ENCODE peak calls at places on chromosome 2, in five cellular contexts. D is A673, J is nucleus accumbens, E is Right ventricle myocardium superior, Z is sigmoid colon. R is an unnamed sample.
A peak's percentile ranks its signal among the peaks of the same experiment; 100 is the strongest.

GRCh38 chr2:239499989-239500914 is 99.4 kb upstream of the HDAC4 start:
- DNase-seq in Z (no peak), J (no peak), D (no peak), E (no peak), R (no peak)

GRCh38 chr2:36975306-36975705 is 9.0 kb upstream of the STRN start:
- DNase-seq in J (no peak), E (no peak), Z (no peak), D (no peak), R (no peak)

GRCh38 chr2:207790898-207791297 is 21.2 kb upstream of the FZD5 start:
- DNase-seq in J (no peak), Z (no peak), D (no peak), E (no peak), R (no peak)

GRCh38 chr2:64692401-64692800 is 38.7 kb upstream of the SERTAD2 start:
- DNase-seq in J (no peak), E (no peak), D (no peak), Z (no peak), R (no peak)

GRCh38 chr2:118993392-118993752 is 51.4 kb downstream of the MARCO start:
- DNase-seq in Z (no peak), J (no peak), D (no peak), E (no peak), R (no peak)

GRCh38 chr2:62806231-62806630 is 100.7 kb downstream of the EHBP1 start:
- DNase-seq in D (no peak), J (no peak), E (no peak), Z (no peak), R (no peak)

GRCh38 chr2:42876280-42876840 is 84.0 kb upstream of the HAAO start:
- DNase-seq in J (no peak), E (no peak), Z (peak; percentile 76), D (no peak), R (no peak)

GRCh38 chr2:71530246-71530986 is 77.1 kb downstream of the DYSF start:
- DNase-seq in E (no peak), J (no peak), Z (peak; percentile 36), D (peak; percentile 75), R (peak; percentile 40)

GRCh38 chr2:8537572-8538155 is 144.2 kb upstream of the ID2 start:
- DNase-seq in E (no peak), D (no peak), Z (no peak), J (no peak), R (no peak)

GRCh38 chr2:206368484-206368883 is 74.8 kb upstream of the ADAM23 start:
- DNase-seq in J (no peak), D (no peak), Z (no peak), E (no peak), R (no peak)

GRCh38 chr2:111900859-111901258 is 2.5 kb downstream of the MERTK start:
- DNase-seq in J (no peak), Z (no peak), E (no peak), D (peak; percentile 80), R (peak; percentile 23)

GRCh38 chr2:113136828-113137775 is 9.7 kb downstream of the IL1RN start:
- DNase-seq in D (peak; percentile 46), E (no peak), J (no peak), Z (no peak), R (peak; percentile 16)

GRCh38 chr2:171523969-171524401 is 1.7 kb downstream of the CYBRD1 start:
- DNase-seq in E (no peak), J (no peak), D (no peak), Z (no peak), R (no peak)

GRCh38 chr2:216292886-216293291 is 79.4 kb downstream of the MARCHF4 start:
- DNase-seq in J (no peak), E (no peak), Z (no peak), D (peak; percentile 91), R (no peak)

GRCh38 chr2:9232886-9233285 is 26.3 kb downstream of the ASAP2 start:
- DNase-seq in J (no peak), E (no peak), Z (no peak), D (no peak), R (no peak)

GRCh38 chr2:129236601-129237000 is 742.9 kb upstream of the RAB6C start:
- DNase-seq in J (no peak), Z (no peak), E (no peak), D (no peak), R (no peak)

GRCh38 chr2:39487398-39488250 is 50.5 kb upstream of the MAP4K3 start:
- DNase-seq in E (no peak), J (no peak), D (no peak), Z (no peak), R (no peak)

GRCh38 chr2:109199790-109200189 is 70.8 kb downstream of the SH3RF3 start:
- DNase-seq in Z (no peak), E (no peak), J (no peak), D (no peak), R (no peak)

GRCh38 chr2:28544915-28545589 is 49.2 kb downstream of the PLB1 start:
- DNase-seq in Z (no peak), E (no peak), D (no peak), J (no peak), R (no peak)

GRCh38 chr2:30394096-30394495 is 53.0 kb upstream of the LCLAT1 start:
- DNase-seq in D (no peak), J (no peak), Z (no peak), E (no peak), R (no peak)

GRCh38 chr2:160735696-160736095 is 242.1 kb upstream of the RBMS1 start:
- DNase-seq in J (no peak), Z (no peak), D (no peak), E (no peak), R (no peak)

GRCh38 chr2:69693472-69694450 is 48.2 kb upstream of the ANXA4 start:
- DNase-seq in J (no peak), Z (no peak), D (no peak), E (no peak), R (no peak)

GRCh38 chr2:67471681-67472080 is 74.5 kb downstream of the ETAA1 start:
- DNase-seq in E (no peak), D (no peak), J (no peak), Z (no peak), R (no peak)

GRCh38 chr2:187360286-187360685 is 87.8 kb downstream of the CALCRL start:
- DNase-seq in J (no peak), D (no peak), Z (no peak), E (no peak), R (no peak)

GRCh38 chr2:238139141-238139840 is 823 bp downstream of the KLHL30 start:
- DNase-seq in E (no peak), Z (no peak), D (no peak), J (no peak), R (no peak)

GRCh38 chr2:65922794-65923193 is 490.4 kb upstream of the SPRED2 start:
- DNase-seq in D (peak; percentile 72), J (no peak), E (peak; percentile 54), Z (peak; percentile 68), R (no peak)

GRCh38 chr2:38074775-38075435 is 1.0 kb downstream of the CYP1B1 start:
- DNase-seq in D (no peak), J (no peak), Z (no peak), E (peak; percentile 70), R (no peak)

R was measured in GDM1.